ENCODE peak calls at places on chromosomes 3 and 15, in four cellular contexts. V, A, J and B are unnamed samples. For H3K9me3, the result is how much of the 10 kb centered on the place peaks cover.

GRCh38 chr3:194961555-194961954 is 275.9 kb downstream of the FAM43A start:
- DNase-seq in J (no peak), V (no peak), A (no peak), B (no peak)

GRCh38 chr3:117523407-117523806 is 813.8 kb downstream of the TUSC7 start:
- DNase-seq in J (no peak), A (no peak), V (no peak), B (no peak)

GRCh38 chr15:59119625-59120024 is 14.7 kb downstream of the CCNB2 start:
- DNase-seq in A (no peak), V (no peak), J (no peak), B (no peak)

GRCh38 chr3:112424394-112424793 is 74.9 kb downstream of the BTLA start:
- DNase-seq in A (no peak), J (no peak), V (no peak), B (no peak)

GRCh38 chr15:100131321-100132224 is 210.2 kb downstream of the ADAMTS17 start:
- DNase-seq in V (peak), A (peak), J (no peak), B (no peak)

GRCh38 chr15:100703032-100703578 is 100.7 kb downstream of the ASB7 start:
- DNase-seq in J (no peak), A (no peak), V (peak), B (no peak)

GRCh38 chr3:9794400-9794799 is 1.5 kb downstream of the ARPC4 start:
- DNase-seq in A (no peak), V (no peak), J (no peak), B (no peak)

GRCh38 chr3:123412811-123413588 is 35.9 kb downstream of the ADCY5 start:
- DNase-seq in A (peak), J (no peak), V (no peak), B (no peak)

GRCh38 chr3:185727873-185728272 is 97.0 kb downstream of the IGF2BP2 start:
- DNase-seq in A (no peak), J (no peak), V (peak), B (no peak)

GRCh38 chr3:108420926-108421325 is 89.5 kb downstream of the MYH15 start:
- DNase-seq in A (no peak), J (no peak), V (peak), B (no peak)

GRCh38 chr15:67456677-67457529 is 64.0 kb upstream of the C15orf61 start:
- DNase-seq in A (peak), J (peak), V (peak), B (peak)

GRCh38 chr3:69203631-69204314 is 81.4 kb upstream of the LMOD3 start:
- DNase-seq in V (no peak), A (no peak), J (no peak), B (no peak)

GRCh38 chr3:183122257-183122932 is 23.1 kb upstream of the MCCC1 start:
- DNase-seq in A (peak), J (peak), V (peak), B (no peak)

GRCh38 chr15:100140527-100141303 is 201.1 kb downstream of the ADAMTS17 start:
- DNase-seq in J (no peak), A (no peak), V (no peak), B (no peak)

GRCh38 chr15:72318408-72318942 is 1.5 kb downstream of the CELF6 start:
- DNase-seq in A (peak), V (no peak), J (no peak), B (no peak)

GRCh38 chr15:58748787-58749531 is 548 bp downstream of the ADAM10 start:
- DNase-seq in V (no peak), J (no peak), A (peak), B (peak)

GRCh38 chr15:89089316-89090230 is 1.3 kb downstream of the ABHD2 start:
- DNase-seq in A (no peak), V (no peak), J (no peak), B (no peak)

GRCh38 chr15:25234831-25235230 is 204.0 kb downstream of the UBE3A start:
- DNase-seq in V (no peak), A (no peak), J (no peak), B (no peak)

GRCh38 chr15:25235391-25235790 is 203.4 kb downstream of the UBE3A start:
- DNase-seq in V (no peak), J (no peak), A (no peak), B (no peak)

GRCh38 chr15:25236861-25237155 is 202.0 kb downstream of the UBE3A start:
- DNase-seq in V (no peak), A (no peak), J (no peak), B (no peak)

GRCh38 chr15:25237291-25237978 is 201.4 kb downstream of the UBE3A start:
- DNase-seq in J (no peak), V (no peak), A (no peak), B (peak)

GRCh38 chr15:25236143-25236860 is 202.5 kb downstream of the UBE3A start:
- DNase-seq in J (no peak), V (no peak), A (no peak), B (peak)
- H3K9me3 ChIP-seq in J (under half), V (under half), A (under half), B (under half)

DNA sequence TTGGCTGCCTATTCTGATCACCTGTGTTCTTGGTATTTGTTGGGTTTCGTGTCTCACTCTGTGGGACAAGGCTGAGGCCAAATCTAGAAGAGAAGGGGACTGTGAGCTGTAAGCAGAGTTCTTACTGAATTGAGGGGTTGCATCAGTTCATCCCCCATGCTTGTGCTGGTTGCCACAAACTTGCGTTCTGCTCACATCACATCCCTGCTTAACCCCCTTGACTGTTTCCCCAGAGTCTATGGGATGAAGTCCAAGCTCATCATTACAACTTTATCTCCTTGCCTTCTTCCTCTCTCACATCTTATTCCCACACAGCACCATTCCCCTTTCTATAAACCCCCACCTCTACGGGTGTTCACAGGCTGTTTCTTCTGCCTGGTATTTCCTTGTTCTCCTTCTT is 143.8 kb upstream of the ABHD17C start:
- DNase-seq in V (no peak), J (no peak), A (no peak), B (no peak)
- H3K4me3 ChIP-seq in V (no peak), J (no peak), A (no peak), B (no peak)

DNA sequence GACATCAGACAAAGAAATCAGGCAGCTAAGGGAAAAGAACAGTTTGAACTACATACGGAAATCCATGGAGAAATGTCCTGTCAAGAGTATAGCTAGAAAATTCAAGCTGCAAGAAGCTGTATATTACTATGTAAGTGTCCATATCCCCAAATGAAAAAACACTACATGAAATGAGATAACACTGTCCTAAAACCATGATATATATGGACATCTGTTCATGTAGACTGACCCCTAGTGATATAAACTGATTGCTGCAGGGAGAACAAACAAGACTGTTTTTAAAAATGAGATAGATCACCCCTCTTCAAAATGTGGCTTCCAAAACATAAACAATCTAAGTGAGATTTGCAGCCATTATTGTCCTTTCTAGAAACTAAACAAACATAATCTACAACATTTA is 985.6 kb downstream of the EPHA3 start:
- DNase-seq in V (peak), A (peak), J (no peak), B (no peak)
- TF ChIP-seq CTCF in V (peak), A (peak), J (peak), B (peak)

GRCh38 chr15:68874788-68875187 is 54.1 kb upstream of the ANP32A start:
- DNase-seq in A (no peak), V (no peak), J (no peak), B (no peak)
- H3K9me3 ChIP-seq in A (under half), V (under half), J (under half), B (under half)

GRCh38 chr15:33115191-33115861 is 79.2 kb downstream of the FMN1 start:
- DNase-seq in V (no peak), J (no peak), A (no peak), B (no peak)
- H3K4me3 ChIP-seq in V (no peak), J (no peak), A (no peak), B (no peak)

DNA sequence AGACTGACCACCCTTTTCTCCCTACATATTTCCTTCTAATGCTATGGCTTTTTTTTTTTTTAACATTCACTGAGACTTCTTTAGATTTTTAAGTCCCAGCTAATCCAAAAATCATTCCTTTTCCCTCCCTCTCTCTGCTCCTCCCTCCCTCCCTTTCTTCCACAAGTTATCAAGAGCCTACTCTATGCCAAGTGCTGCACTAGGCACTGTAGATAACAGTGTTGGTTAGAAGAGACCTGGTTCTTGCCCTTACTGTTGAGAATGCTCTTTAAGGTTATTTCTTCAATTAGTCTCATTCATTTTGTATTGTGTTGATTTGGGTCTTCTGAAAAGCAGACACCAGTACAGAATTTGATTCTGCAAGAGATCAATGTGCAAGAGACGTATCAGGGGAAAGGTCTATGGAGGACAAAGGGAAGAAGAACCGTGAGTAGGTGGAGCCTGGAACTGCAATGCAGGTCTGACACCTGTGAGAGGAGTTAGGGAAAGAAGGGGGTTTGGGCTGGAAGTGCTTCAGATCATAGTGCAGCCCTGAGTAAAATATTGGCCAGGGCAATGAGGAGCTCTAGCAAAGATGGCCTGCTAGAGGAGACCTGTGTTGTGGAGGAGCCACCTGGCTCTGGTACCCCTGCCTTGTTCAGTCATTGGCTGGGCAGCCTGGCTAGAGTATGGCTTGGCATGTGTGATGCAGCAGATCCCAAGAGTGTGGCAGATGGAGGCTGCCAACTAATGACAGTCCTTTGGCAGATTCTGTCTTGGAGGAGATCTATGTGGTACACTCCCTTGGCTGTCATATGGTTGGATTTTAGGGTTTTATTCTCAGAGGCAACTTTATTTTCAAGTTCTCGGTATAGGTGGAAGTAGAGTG is 9.7 kb upstream of the PCOLCE2 start:
- DNase-seq in A (no peak), V (no peak), J (no peak), B (no peak)
- TF ChIP-seq CTCF in A (no peak), V (no peak), J (no peak), B (no peak)